ENCODE peak calls at places on chromosomes 11 and 22, in six cellular contexts. T is nephron progenitor cell, H is progenitor cell of endocrine pancreas, E is thyroid gland, K is fibroblast of lung, G is esophagus squamous epithelium. A is an unnamed sample.

GRCh38 chr11:129323896-129324522 is 51.6 kb upstream of the BARX2 start:
- DNase-seq in E (no peak), T (no peak), H (no peak), G (no peak), K (peak), A (no peak)

GRCh38 chr11:112294688-112295340 is 34.2 kb upstream of the PLET1 start:
- DNase-seq in H (no peak), K (no peak), T (no peak), E (no peak), G (no peak), A (no peak)

GRCh38 chr11:130634981-130635473 is 186.6 kb downstream of the ADAMTS15 start:
- DNase-seq in T (no peak), K (peak), G (no peak), E (no peak), H (no peak), A (no peak)

GRCh38 chr22:32354360-32355351 is 3.0 kb upstream of the RFPL3 start:
- DNase-seq in G (no peak), E (no peak), K (peak), T (no peak), H (no peak), A (no peak)

GRCh38 chr11:14587203-14587602 is 56.4 kb upstream of the PDE3B start:
- DNase-seq in G (no peak), K (no peak), H (no peak), E (no peak), T (no peak), A (no peak)

GRCh38 chr11:32312206-32312817 is 123.0 kb downstream of the WT1 start:
- DNase-seq in K (peak), H (no peak), T (no peak), E (no peak), G (no peak), A (no peak)

GRCh38 chr11:69497221-69497787 is 15.8 kb downstream of the LINC01488 start:
- DNase-seq in K (peak), G (no peak), H (peak), E (peak), T (peak), A (peak)

GRCh38 chr11:120270386-120270785 is 30.4 kb downstream of the POU2F3 start:
- DNase-seq in G (no peak), E (no peak), H (no peak), K (no peak), T (no peak), A (no peak)

GRCh38 chr22:19882446-19883381 is 28.0 kb upstream of the GNB1L start:
- DNase-seq in H (no peak), E (no peak), T (no peak), G (no peak), K (no peak), A (no peak)

GRCh38 chr22:41875531-41876242 is 39.2 kb downstream of the SHISA8 start:
- DNase-seq in H (no peak), G (no peak), T (no peak), E (no peak), K (no peak), A (no peak)

GRCh38 chr11:70521475-70522260 is 123.3 kb downstream of the CTTN start:
- DNase-seq in E (peak), G (no peak), K (no peak), H (no peak), T (no peak), A (no peak)

GRCh38 chr11:107830915-107831540 is 27.6 kb downstream of the SLC35F2 start:
- DNase-seq in K (no peak), E (no peak), T (no peak), G (no peak), H (no peak), A (no peak)

GRCh38 chr11:10584071-10584501 is 15.6 kb upstream of the LYVE1 start:
- DNase-seq in E (no peak), H (no peak), G (no peak), K (peak), T (no peak), A (no peak)

GRCh38 chr22:41352058-41352457 is 29.7 kb upstream of the TEF start:
- DNase-seq in T (no peak), K (peak), H (no peak), G (no peak), E (no peak), A (no peak)

GRCh38 chr11:117097567-117098268 is 510 bp downstream of the SIK3 start:
- DNase-seq in H (peak), K (no peak), T (peak), E (peak), G (no peak), A (peak)

GRCh38 chr11:82458777-82459176 is 274.9 kb downstream of the FAM181B start:
- DNase-seq in H (no peak), E (no peak), T (peak), G (no peak), K (no peak), A (no peak)

GRCh38 chr11:2548596-2548995 is 103.8 kb downstream of the KCNQ1 start:
- DNase-seq in E (peak), T (no peak), G (no peak), K (no peak), H (no peak), A (no peak)

GRCh38 chr22:49702068-49702397 is 125.6 kb downstream of the BRD1 start:
- DNase-seq in H (no peak), K (no peak), T (no peak), E (no peak), G (no peak), A (no peak)

GRCh38 chr11:64489831-64490441 is 101.1 kb upstream of the SLC22A12 start:
- DNase-seq in E (peak), G (no peak), K (peak), H (peak), T (peak), A (peak)

GRCh38 chr11:61111060-61111435 is 8.8 kb downstream of the CD5 start:
- DNase-seq in H (no peak), G (no peak), K (no peak), T (no peak), E (no peak), A (no peak)

GRCh38 chr11:70522613-70523311 is 124.4 kb downstream of the CTTN start:
- DNase-seq in H (no peak), T (no peak), G (no peak), E (no peak), K (no peak), A (no peak)

GRCh38 chr22:47620391-47620790 is 857.9 kb downstream of the TBC1D22A start:
- DNase-seq in E (no peak), G (no peak), H (no peak), T (no peak), K (no peak), A (no peak)

GRCh38 chr11:96044311-96044710 is 120.4 kb upstream of the MTMR2 start:
- DNase-seq in H (no peak), K (no peak), G (no peak), E (no peak), T (no peak), A (no peak)

GRCh38 chr11:35683728-35684339 is 21.3 kb downstream of the TRIM44 start:
- DNase-seq in G (no peak), T (no peak), H (no peak), K (peak), E (no peak), A (no peak)

GRCh38 chr22:37775785-37776638 is 31.7 kb upstream of the GCAT start:
- DNase-seq in G (no peak), E (no peak), H (no peak), T (no peak), K (peak), A (no peak)

GRCh38 chr11:74321487-74322188 is 10.2 kb upstream of the P4HA3 start:
- DNase-seq in K (peak), E (no peak), H (no peak), G (no peak), T (peak), A (peak)

GRCh38 chr11:33659370-33660139 is 41.1 kb downstream of the C11orf91 start:
- DNase-seq in G (no peak), K (no peak), E (no peak), T (no peak), H (no peak), A (no peak)

GRCh38 chr11:132649277-132649676 is 883.0 kb downstream of the OPCML start:
- DNase-seq in G (no peak), T (no peak), K (no peak), H (no peak), E (no peak), A (no peak)

GRCh38 chr22:45831394-45831793 is 145.6 kb downstream of the WNT7B start:
- DNase-seq in G (no peak), H (no peak), T (no peak), E (no peak), K (peak), A (no peak)

GRCh38 chr11:114036156-114036811 is 23.2 kb upstream of the ZBTB16 start:
- DNase-seq in G (no peak), T (peak), K (peak), H (peak), E (peak), A (peak)
- TF ChIP-seq CTCF in G (peak), T (peak), K (peak), H (peak), E (peak), A (peak)

DNA sequence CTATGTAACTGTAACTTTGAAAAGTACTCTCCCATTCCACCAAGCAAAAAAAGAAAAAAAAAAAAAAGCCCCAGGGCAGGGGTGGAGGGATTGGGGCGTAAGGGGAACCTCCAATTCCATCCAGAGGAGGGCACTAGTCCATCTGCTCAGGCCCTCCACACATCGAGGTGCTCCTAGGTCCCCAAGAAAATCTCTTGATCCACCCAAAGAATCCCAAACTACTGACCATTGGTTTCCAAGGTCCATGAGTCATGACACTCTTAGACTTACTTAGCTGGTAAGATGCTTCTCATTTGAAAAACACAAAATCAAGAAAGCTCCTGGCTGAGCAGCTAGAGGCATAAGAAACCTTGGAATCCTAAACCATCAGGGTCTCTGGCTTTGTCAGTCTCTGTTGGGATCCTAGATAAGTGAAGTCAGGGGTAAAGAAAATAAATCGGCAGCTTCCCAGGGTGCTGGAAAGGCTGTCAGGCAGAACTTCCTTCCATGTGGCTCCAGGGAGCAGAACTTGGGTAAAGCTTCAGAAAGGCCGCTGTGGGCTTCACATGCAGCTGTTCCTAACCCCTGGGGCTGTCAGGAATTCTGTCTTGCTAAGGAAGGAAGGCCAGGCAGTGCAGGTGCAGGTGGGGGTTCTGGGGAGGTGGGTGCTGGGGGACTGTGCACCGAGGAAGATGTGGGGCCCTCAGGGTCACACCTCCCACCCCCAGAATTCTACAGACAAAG is 49.4 kb upstream of the ADA2 start:
- DNase-seq in H (no peak), K (no peak), E (no peak), G (no peak), T (no peak), A (no peak)
- TF ChIP-seq CTCF in H (peak), K (peak), E (no peak), G (peak), T (peak), A (no peak)

DNA sequence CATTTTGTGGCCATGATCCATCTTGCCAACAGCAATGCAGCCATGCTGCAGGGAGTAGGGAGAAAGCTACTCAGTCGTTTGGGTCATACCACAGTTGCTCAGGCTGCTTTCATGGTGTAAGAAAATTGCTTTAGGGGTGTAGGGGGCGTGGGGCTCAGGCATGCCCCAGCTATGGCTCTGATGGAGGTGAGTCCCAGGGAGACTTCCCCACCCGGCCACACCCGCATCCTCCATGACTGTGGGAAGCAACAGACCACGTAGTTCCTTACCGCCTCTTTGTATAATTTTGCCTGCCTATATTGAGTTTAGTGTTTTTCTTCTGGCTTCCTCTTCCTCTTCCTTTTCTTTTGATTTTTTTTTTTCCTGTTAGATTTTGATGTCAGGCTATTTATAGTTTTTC is 58.8 kb downstream of the SPECC1L start:
- DNase-seq in T (no peak), E (no peak), K (no peak), G (no peak), H (no peak), A (no peak)
- TF ChIP-seq CTCF in T (no peak), E (no peak), K (no peak), G (no peak), H (no peak), A (no peak)

GRCh38 chr22:17171016-17171312 is 11.9 kb upstream of the HDHD5 start:
- DNase-seq in G (no peak), H (no peak), T (no peak), E (no peak), K (no peak), A (no peak)
- TF ChIP-seq CTCF in G (no peak), H (no peak), T (no peak), E (no peak), K (peak), A (no peak)